ENCODE peak calls at places on chromosomes 7 and 10, in four cellular contexts. Z is H1, S is HepG2, U is GM12878. C is an unnamed sample.

GRCh38 chr10:99595770-99596465 is 24.3 kb downstream of the SLC25A28 start:
- DNase-seq in S (no peak), Z (peak), U (no peak), C (no peak)

GRCh38 chr10:49612513-49613159 is 1.2 kb upstream of the CHAT start:
- DNase-seq in U (no peak), Z (no peak), S (peak), C (peak)

GRCh38 chr7:36487756-36488336 is 98.2 kb downstream of the ANLN start:
- DNase-seq in S (peak), Z (no peak), U (peak), C (peak)

GRCh38 chr10:93680414-93681047 is 21.9 kb downstream of the FRA10AC1 start:
- DNase-seq in S (peak), U (no peak), Z (no peak), C (peak)

GRCh38 chr10:101244321-101245050 is 15.2 kb upstream of the LBX1 start:
- DNase-seq in U (no peak), Z (no peak), S (no peak), C (no peak)

GRCh38 chr10:112958275-112958995 is 8.4 kb downstream of the TCF7L2 start:
- DNase-seq in S (no peak), Z (no peak), U (no peak), C (no peak)

GRCh38 chr10:4183761-4184261 is 398.8 kb upstream of the KLF6 start:
- DNase-seq in U (no peak), Z (no peak), S (no peak), C (no peak)

GRCh38 chr7:8387551-8388256 is 45.7 kb upstream of the NXPH1 start:
- DNase-seq in S (no peak), Z (no peak), U (no peak), C (no peak)

GRCh38 chr7:43764807-43765491 is 6.5 kb downstream of the BLVRA start:
- DNase-seq in U (no peak), Z (no peak), S (peak), C (no peak)

GRCh38 chr10:23522345-23522744 is 83.5 kb downstream of the OTUD1 start:
- DNase-seq in Z (no peak), S (no peak), U (no peak), C (no peak)

GRCh38 chr10:123584419-123584775 is 81.8 kb upstream of the GPR26 start:
- DNase-seq in S (no peak), Z (no peak), U (no peak), C (no peak)

GRCh38 chr7:36198854-36199266 is 45.8 kb downstream of the EEPD1 start:
- DNase-seq in U (no peak), Z (no peak), S (no peak), C (no peak)

GRCh38 chr10:104331208-104331838 is 6.9 kb downstream of the ITPRIP start:
- DNase-seq in S (peak), Z (no peak), U (no peak), C (peak)

GRCh38 chr10:11625019-11625735 is 13.7 kb upstream of the USP6NL start:
- DNase-seq in S (no peak), U (peak), Z (no peak), C (no peak)

GRCh38 chr10:4771554-4772201 is 54.3 kb upstream of the AKR1E2 start:
- DNase-seq in U (no peak), S (peak), Z (no peak), C (no peak)

GRCh38 chr7:156102267-156102666 is 290.0 kb upstream of the SHH start:
- DNase-seq in U (no peak), Z (no peak), S (no peak), C (no peak)

GRCh38 chr10:89398003-89398749 is 5.8 kb downstream of the IFIT1 start:
- DNase-seq in Z (no peak), U (no peak), S (no peak), C (no peak)

GRCh38 chr10:116029826-116030225 is 243.2 kb downstream of the GFRA1 start:
- DNase-seq in U (no peak), Z (no peak), S (no peak), C (no peak)

GRCh38 chr7:49479936-49480544 is 293.4 kb upstream of the VWC2 start:
- DNase-seq in Z (no peak), S (no peak), U (no peak), C (no peak)

GRCh38 chr7:142833174-142834027 is 21.5 kb upstream of the EPHB6 start:
- DNase-seq in U (no peak), Z (no peak), S (no peak), C (no peak)

GRCh38 chr10:22427890-22428571 is 82.7 kb downstream of the SPAG6 start:
- DNase-seq in S (no peak), U (no peak), Z (no peak), C (peak)

GRCh38 chr7:66145404-66145843 is 30.8 kb downstream of the CRCP start:
- DNase-seq in Z (no peak), S (no peak), U (no peak), C (no peak)

GRCh38 chr7:125383324-125383723 is 453.7 kb upstream of the POT1 start:
- DNase-seq in U (no peak), Z (no peak), S (no peak), C (no peak)

GRCh38 chr10:42959833-42960232 is 117.0 kb upstream of the RET start:
- DNase-seq in S (no peak), U (no peak), Z (no peak), C (no peak)

GRCh38 chr10:121695731-121696464 is 97.7 kb upstream of the FGFR2 start:
- DNase-seq in Z (no peak), U (no peak), S (peak), C (no peak)

GRCh38 chr10:123148414-123149161 is 652 bp downstream of the HMX2 start:
- DNase-seq in U (no peak), Z (no peak), S (no peak), C (no peak)

GRCh38 chr10:75399461-75400162 is 2.0 kb downstream of the ZNF503 start:
- DNase-seq in S (peak), Z (no peak), U (no peak), C (no peak)

GRCh38 chr7:47253650-47254080 is 328.2 kb downstream of the TNS3 start:
- DNase-seq in S (no peak), U (no peak), Z (no peak), C (peak)

GRCh38 chr7:130288829-130289228 is 4.1 kb upstream of the CPA4 start:
- DNase-seq in Z (no peak), U (no peak), S (peak), C (no peak)

GRCh38 chr10:73991846-73992245 is 6.1 kb upstream of the VCL start:
- DNase-seq in S (no peak), U (no peak), Z (no peak), C (no peak)

GRCh38 chr7:16688249-16688648 is 42.3 kb downstream of the BZW2 start:
- DNase-seq in S (no peak), Z (no peak), U (no peak), C (peak)

GRCh38 chr7:87398441-87398840 is 53.0 kb downstream of the CROT start:
- DNase-seq in U (no peak), Z (no peak), S (no peak), C (no peak)

GRCh38 chr10:32317795-32318194 is 29.2 kb downstream of the EPC1 start:
- DNase-seq in Z (no peak), S (no peak), U (peak), C (no peak)

GRCh38 chr7:152883858-152884257 is 124.3 kb downstream of the ACTR3B start:
- DNase-seq in Z (no peak), U (no peak), S (no peak), C (no peak)

GRCh38 chr7:30842542-30843451 is 68.9 kb upstream of the AQP1 start:
- DNase-seq in S (no peak), U (no peak), Z (no peak), C (no peak)

GRCh38 chr10:127132434-127132833 is 64.0 kb downstream of the INSYN2A start:
- DNase-seq in S (no peak), Z (no peak), U (no peak), C (no peak)

GRCh38 chr7:75958802-75959543 is 35.4 kb downstream of the TMEM120A start:
- DNase-seq in U (no peak), Z (no peak), S (peak), C (no peak)

GRCh38 chr10:58177362-58177947 is 90.2 kb downstream of the IPMK start:
- DNase-seq in S (peak), Z (no peak), U (no peak), C (peak)

GRCh38 chr7:151242181-151243044 is 6.1 kb downstream of the SMARCD3 start:
- DNase-seq in S (no peak), U (no peak), Z (no peak), C (no peak)

GRCh38 chr7:138126928-138127327 is 50.7 kb downstream of the AKR1D1 start:
- DNase-seq in S (no peak), Z (no peak), U (no peak), C (no peak)

GRCh38 chr7:138125598-138126111 is 49.4 kb downstream of the AKR1D1 start:
- DNase-seq in S (no peak), U (peak), Z (no peak), C (no peak)

GRCh38 chr7:138122162-138122561 is 45.9 kb downstream of the AKR1D1 start:
- DNase-seq in Z (no peak), U (no peak), S (no peak), C (no peak)

GRCh38 chr7:138127996-138128395 is 51.7 kb downstream of the AKR1D1 start:
- DNase-seq in Z (no peak), U (no peak), S (no peak), C (no peak)

GRCh38 chr7:138125119-138125518 is 48.9 kb downstream of the AKR1D1 start:
- DNase-seq in Z (no peak), U (no peak), S (no peak), C (no peak)
- TF ChIP-seq SUZ12 in Z (no peak), U (no peak), S (no peak), C (no peak)

GRCh38 chr7:2781636-2782035 is 62.5 kb downstream of the GNA12 start:
- DNase-seq in S (no peak), U (no peak), Z (no peak), C (no peak)

GRCh38 chr7:2782565-2782964 is 61.5 kb downstream of the GNA12 start:
- DNase-seq in Z (no peak), S (no peak), U (no peak), C (no peak)

GRCh38 chr7:2787251-2787968 is 56.7 kb downstream of the GNA12 start:
- DNase-seq in Z (no peak), S (no peak), U (no peak), C (no peak)

GRCh38 chr7:2786607-2787116 is 57.4 kb downstream of the GNA12 start:
- DNase-seq in U (no peak), Z (no peak), S (no peak), C (no peak)

GRCh38 chr7:2785071-2785500 is 59.0 kb downstream of the GNA12 start:
- DNase-seq in S (no peak), Z (no peak), U (peak), C (no peak)
- TF ChIP-seq SP1 in S (no peak), Z (no peak), U (no peak), C (no peak)

DNA sequence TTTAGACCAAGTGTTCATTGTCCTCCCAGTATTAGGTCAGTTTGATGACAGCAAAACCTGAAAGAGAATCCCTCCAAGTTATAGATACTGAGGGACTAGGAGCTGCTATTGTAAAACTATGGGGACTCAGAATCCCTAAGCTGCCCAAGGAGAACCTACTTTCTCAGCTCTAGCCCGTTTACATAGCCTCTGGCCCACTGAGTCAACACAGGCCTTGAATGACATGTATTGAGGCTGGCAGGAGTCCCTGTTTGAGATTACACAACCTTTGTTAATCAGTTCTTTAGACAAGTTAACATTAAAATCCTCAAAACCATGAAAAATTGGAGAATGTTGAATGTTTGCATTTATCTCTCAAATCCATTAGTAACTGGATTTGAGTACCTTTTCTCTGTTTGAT is 1079.0 kb downstream of the KCNMA1 start:
- DNase-seq in S (peak), Z (no peak), U (no peak), C (no peak)
- TF ChIP-seq SUZ12 in S (no peak), Z (no peak), U (no peak), C (no peak)

DNA sequence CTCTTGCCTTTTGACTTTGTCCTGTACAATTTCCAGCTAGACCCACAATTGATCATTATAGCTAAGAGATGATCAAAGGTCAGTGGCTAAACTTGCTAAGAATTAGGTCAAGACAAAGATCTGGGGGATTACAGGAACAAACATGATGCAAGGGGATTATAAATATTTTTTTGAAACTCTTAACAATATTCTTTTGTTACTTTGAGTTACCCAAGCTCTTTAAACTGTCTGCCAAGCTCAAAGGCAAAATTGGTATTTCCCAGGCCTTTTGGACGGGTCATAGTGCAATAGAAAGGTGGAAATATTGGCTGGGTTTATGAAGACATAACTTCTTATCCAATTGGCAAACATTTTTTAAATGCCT is 23.4 kb downstream of the TBXAS1 start:
- DNase-seq in S (peak), U (no peak), Z (no peak), C (no peak)
- TF ChIP-seq SP1 in S (no peak), U (no peak), Z (no peak), C (no peak)

GRCh38 chr10:119539359-119539651 is 3.2 kb downstream of the RGS10 start:
- DNase-seq in S (no peak), U (no peak), Z (no peak), C (no peak)
- TF ChIP-seq SUZ12 in S (no peak), U (no peak), Z (no peak), C (no peak)

GRCh38 chr10:69323622-69324021 is 45.3 kb downstream of the HK1 start:
- DNase-seq in S (no peak), Z (no peak), U (no peak), C (no peak)
- TF ChIP-seq SP1 in S (no peak), Z (no peak), U (no peak), C (no peak)

DNA sequence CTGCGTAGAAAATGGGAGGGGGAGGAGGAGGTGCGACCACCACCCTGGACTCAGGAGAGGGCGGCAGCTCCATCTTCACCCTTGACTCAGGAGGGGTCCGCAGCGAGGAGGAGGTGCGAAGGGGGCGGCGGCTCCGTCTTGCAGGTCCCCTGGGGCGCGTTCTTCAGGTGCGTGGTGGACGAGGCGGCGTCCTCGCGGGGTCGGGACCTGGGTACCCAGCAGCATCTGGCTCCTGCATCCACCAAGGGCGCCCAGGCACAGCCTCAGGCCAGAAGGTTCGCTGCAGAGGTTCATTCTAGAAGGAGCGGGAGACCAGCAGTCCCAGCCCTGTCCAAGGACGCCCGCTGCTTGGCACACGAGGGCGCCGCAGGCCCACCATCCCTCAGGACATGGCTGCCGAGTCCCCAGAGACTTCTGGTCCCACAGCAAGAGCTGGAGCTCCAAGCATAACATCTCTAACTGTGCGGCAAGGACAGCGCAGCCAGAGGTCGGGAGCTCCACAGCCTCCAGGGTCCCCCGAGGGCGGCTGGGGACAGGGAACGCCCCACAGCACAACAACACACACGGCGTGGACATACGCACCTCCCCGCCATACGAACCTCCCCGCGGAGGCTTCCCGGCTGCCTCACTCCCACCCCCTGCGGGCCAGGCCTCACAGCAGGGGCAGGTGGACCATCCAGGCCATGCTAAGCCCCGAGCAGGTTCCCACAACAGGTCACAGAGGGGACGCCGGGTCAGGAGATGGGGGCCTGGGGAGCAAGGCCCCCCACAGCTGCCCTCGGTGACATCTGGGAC is 16.8 kb upstream of the DPYSL4 start:
- DNase-seq in Z (no peak), U (no peak), S (no peak), C (no peak)
- TF ChIP-seq SUZ12 in Z (no peak), U (no peak), S (no peak), C (no peak)